ENCODE peak calls at places on chromosomes 7 and 10, in six cellular contexts. C is fibroblast of lung, J is Panc1, N is endothelial cell of umbilical vein, R is Peyer's patch, T is pancreas. X is an unnamed sample.

GRCh38 chr10:12902135-12902572 is 99.4 kb downstream of the CCDC3 start:
- DNase-seq in T (peak; percentile 46), R (peak; percentile 71), C (peak; percentile 66), N (peak; percentile 66), J (peak; percentile 8), X (no peak)

GRCh38 chr7:46000513-46000912 is 79.4 kb upstream of the IGFBP3 start:
- DNase-seq in T (no peak), C (no peak), R (no peak), J (no peak), N (no peak), X (no peak)

GRCh38 chr7:41832936-41833335 is 130.0 kb upstream of the INHBA start:
- DNase-seq in C (no peak), R (no peak), J (no peak), T (no peak), N (no peak), X (no peak)

GRCh38 chr10:30818010-30818660 is 188.6 kb upstream of the LYZL2 start:
- DNase-seq in T (no peak), R (no peak), J (no peak), C (peak; percentile 42), N (peak; percentile 92), X (no peak)

GRCh38 chr7:93327006-93327633 is 95.0 kb downstream of the VPS50 start:
- DNase-seq in C (peak; percentile 86), R (no peak), J (peak; percentile 15), N (no peak), T (no peak), X (peak; percentile 73)

GRCh38 chr10:31702954-31703353 is 225.7 kb downstream of the ARHGAP12 start:
- DNase-seq in N (no peak), C (no peak), R (no peak), J (no peak), T (no peak), X (no peak)

GRCh38 chr10:35372329-35372728 is 36.0 kb downstream of the CCNY start:
- DNase-seq in J (no peak), N (peak; percentile 87), C (no peak), R (no peak), T (no peak), X (no peak)

GRCh38 chr7:87110778-87111177 is 41.5 kb upstream of the DMTF1 start:
- DNase-seq in N (peak; percentile 54), C (peak; percentile 44), T (no peak), R (no peak), J (no peak), X (no peak)

GRCh38 chr7:147483634-147484292 is 1106.8 kb upstream of the C7orf33 start:
- DNase-seq in N (no peak), C (peak; percentile 3), J (no peak), T (no peak), R (no peak), X (no peak)

GRCh38 chr7:33939121-33939520 is 33.8 kb downstream of the BMPER start:
- DNase-seq in C (no peak), R (no peak), N (no peak), T (no peak), J (no peak), X (no peak)

GRCh38 chr10:110868981-110869380 is 2.7 kb upstream of the PDCD4 start:
- DNase-seq in J (no peak), R (peak; percentile 85), T (no peak), N (no peak), C (no peak), X (no peak)

GRCh38 chr7:151694828-151695580 is 175.3 kb upstream of the RHEB start:
- DNase-seq in T (no peak), C (no peak), R (peak; percentile 70), N (no peak), J (no peak), X (no peak)

GRCh38 chr7:151696738-151697514 is 177.2 kb upstream of the RHEB start:
- DNase-seq in C (no peak), N (no peak), T (no peak), J (no peak), R (peak; percentile 93), X (no peak)

GRCh38 chr7:151694441-151694827 is 174.7 kb upstream of the RHEB start:
- DNase-seq in R (no peak), T (no peak), N (no peak), C (no peak), J (no peak), X (no peak)

GRCh38 chr7:151697515-151697895 is 177.8 kb upstream of the RHEB start:
- DNase-seq in N (no peak), C (no peak), J (no peak), T (no peak), R (no peak), X (no peak)

GRCh38 chr7:151695856-151696555 is 176.3 kb upstream of the RHEB start:
- DNase-seq in C (no peak), R (no peak), T (no peak), J (no peak), N (no peak), X (no peak)
- TF ChIP-seq CTCF in C (no peak), R (no peak), T (no peak), J (no peak), N (no peak), X (no peak)

DNA sequence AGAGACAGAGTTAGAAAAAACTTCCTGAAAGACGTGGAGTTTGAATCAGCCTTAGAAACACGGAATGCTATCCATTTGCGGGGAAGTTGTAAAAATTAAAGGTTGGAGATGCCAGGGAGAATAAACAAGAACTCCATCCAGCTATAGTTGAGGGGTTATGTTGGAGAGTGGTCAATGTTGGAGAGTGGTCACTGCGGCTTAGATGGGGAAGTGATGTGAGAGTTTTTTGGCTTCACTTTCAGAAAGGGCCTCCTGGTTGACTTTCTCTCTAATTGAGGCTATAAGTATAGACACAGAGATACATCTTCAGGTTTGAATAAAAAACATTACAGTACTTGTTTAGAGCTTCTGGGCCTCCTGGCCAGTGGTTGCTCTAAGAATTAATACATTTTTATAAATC is 675 bp downstream of the CC2D2B start:
- DNase-seq in T (no peak), J (no peak), R (no peak), C (no peak), N (no peak), X (no peak)
- H3K4me3 ChIP-seq in T (no peak overlapping the region), J (no peak overlapping the region), R (no peak overlapping the region), C (no peak overlapping the region), N (no peak overlapping the region), X (no peak overlapping the region)

GRCh38 chr10:48769706-48770105 is 85.0 kb downstream of the WDFY4 start:
- DNase-seq in N (no peak), J (no peak), R (no peak), C (no peak), T (no peak), X (no peak)

GRCh38 chr10:48770558-48771089 is 86.0 kb downstream of the WDFY4 start:
- DNase-seq in T (no peak), J (no peak), R (no peak), N (no peak), C (no peak), X (no peak)

GRCh38 chr10:48768451-48768766 is 83.7 kb downstream of the WDFY4 start:
- DNase-seq in R (no peak), C (no peak), J (no peak), N (no peak), T (no peak), X (no peak)

GRCh38 chr10:48765527-48765926 is 80.9 kb downstream of the WDFY4 start:
- DNase-seq in C (no peak), J (no peak), N (no peak), T (no peak), R (no peak), X (no peak)

DNA sequence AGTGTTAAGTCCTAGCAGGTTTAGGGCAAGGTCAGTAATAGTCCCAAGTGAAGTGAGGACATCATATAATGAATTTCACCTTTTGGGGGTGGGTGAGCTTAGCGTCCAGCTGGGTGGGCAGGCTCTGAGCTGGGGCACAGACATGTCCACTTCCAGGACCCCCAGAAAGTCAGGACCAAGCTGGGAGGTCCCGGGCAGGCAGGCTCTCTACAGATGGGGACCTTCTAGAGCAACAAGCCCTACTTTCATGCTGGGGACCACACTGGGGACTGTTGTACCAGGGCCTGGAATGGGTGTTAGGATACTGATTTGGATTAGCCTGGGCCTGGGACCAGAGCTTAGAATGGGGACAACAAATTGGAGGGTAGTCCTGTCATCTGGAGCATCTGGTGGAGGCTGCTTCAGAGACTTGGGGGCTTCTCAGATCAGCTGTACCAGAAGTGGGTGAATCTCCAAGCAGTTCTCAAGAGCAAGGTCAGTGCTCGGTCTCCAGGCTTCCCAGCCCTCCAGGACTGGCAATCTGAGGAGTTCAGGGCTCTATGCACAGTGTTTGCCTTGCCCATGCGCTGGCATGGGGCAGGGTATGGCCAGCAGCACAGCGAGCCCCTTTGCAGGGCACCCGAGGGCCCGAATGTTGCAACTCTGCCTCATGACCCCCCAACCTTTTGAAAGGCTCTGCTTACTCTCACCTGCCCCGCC is 83.2 kb downstream of the WDFY4 start:
- DNase-seq in R (no peak), T (no peak), N (no peak), C (no peak), J (no peak), X (no peak)
- H3K27me3 ChIP-seq in R (no peaks in the 10 kb centered on the region), T (no peaks in the 10 kb centered on the region), N (no peaks in the 10 kb centered on the region), C (peaks cover 6% of the 10 kb centered on the region), J (no peaks in the 10 kb centered on the region), X (peaks cover 2% of the 10 kb centered on the region)

DNA sequence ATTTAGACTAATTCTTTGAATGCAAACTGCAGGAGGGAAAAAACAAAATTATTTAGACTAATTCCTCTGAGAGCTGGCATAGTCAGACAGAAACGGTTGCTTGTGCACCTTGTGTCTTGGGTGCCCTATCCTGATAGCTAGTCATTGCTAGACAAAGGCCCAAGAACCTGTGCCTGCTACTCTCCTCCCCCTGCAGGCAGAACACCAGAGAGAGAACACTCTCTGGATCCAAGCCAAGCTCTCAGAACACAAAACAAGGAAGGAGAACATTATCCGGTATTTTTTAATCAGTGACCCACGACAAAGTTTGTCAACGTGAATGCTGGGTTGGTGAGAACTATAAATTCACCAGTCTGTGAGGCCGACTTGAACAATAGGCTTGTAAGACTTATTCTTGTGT is 18.9 kb upstream of the PPP1R9A start:
- DNase-seq in C (peak; percentile 14), J (no peak), N (peak; percentile 85), T (peak; percentile 35), R (no peak), X (no peak)
- TF ChIP-seq CTCF in C (peak; percentile 26), J (no peak), N (peak; percentile 10), T (peak; percentile 30), R (no peak), X (no peak)

GRCh38 chr10:49629286-49629915 is 15.6 kb downstream of the CHAT start:
- DNase-seq in N (no peak), R (no peak), T (no peak), C (no peak), J (no peak), X (no peak)
- H3K4me3 ChIP-seq in N (no peak overlapping the region), R (no peak overlapping the region), T (no peak overlapping the region), C (no peak overlapping the region), J (no peak overlapping the region), X (no peak overlapping the region)

GRCh38 chr7:31083205-31083801 is 31.2 kb downstream of the ADCYAP1R1 start:
- DNase-seq in N (no peak), T (no peak), R (no peak), J (no peak), C (no peak), X (no peak)

GRCh38 chr7:31087351-31087750 is 35.2 kb downstream of the ADCYAP1R1 start:
- DNase-seq in J (no peak), R (no peak), T (no peak), C (no peak), N (no peak), X (no peak)

GRCh38 chr7:31082450-31082849 is 30.3 kb downstream of the ADCYAP1R1 start:
- DNase-seq in R (no peak), J (no peak), T (no peak), N (peak; percentile 28), C (no peak), X (no peak)

GRCh38 chr7:31082017-31082416 is 29.9 kb downstream of the ADCYAP1R1 start:
- DNase-seq in C (no peak), J (no peak), T (no peak), R (no peak), N (no peak), X (no peak)

GRCh38 chr7:31084226-31084625 is 32.1 kb downstream of the ADCYAP1R1 start:
- DNase-seq in R (no peak), J (no peak), C (no peak), T (no peak), N (no peak), X (no peak)
- H3K27me3 ChIP-seq in R (no peaks in the 10 kb centered on the region), J (peaks cover 28% of the 10 kb centered on the region), C (no peaks in the 10 kb centered on the region), T (no peaks in the 10 kb centered on the region), N (peaks cover 2% of the 10 kb centered on the region), X (peaks cover 5% of the 10 kb centered on the region)